ENCODE peak calls at places on chromosomes 6 and 20, in seven cellular contexts. N, O, P, W, K, J and C are unnamed samples.
A peak's percentile ranks its signal among the peaks of the same experiment; 100 is the strongest.

GRCh38 chr20:52150440-52151258 is 40.9 kb downstream of the ZFP64 start:
- DNase-seq in N (no peak), O (peak; percentile 25), P (no peak), W (peak; percentile 53), K (no peak), J (peak; percentile 26), C (peak; percentile 56)

GRCh38 chr6:73394577-73395354 is at the start of gene DDX43:
- DNase-seq in N (no peak), O (no peak), P (peak; percentile 45), W (peak; percentile 58), K (peak; percentile 65), J (no peak), C (peak; percentile 26)

GRCh38 chr6:41836022-41836659 is 48.6 kb downstream of the TOMM6 start:
- DNase-seq in N (no peak), O (no peak), P (no peak), W (no peak), K (no peak), J (peak; percentile 31), C (peak; percentile 50)

GRCh38 chr6:8940356-8940755 is 505.0 kb upstream of the SLC35B3 start:
- DNase-seq in N (no peak), O (no peak), P (no peak), W (no peak), K (no peak), J (no peak), C (no peak)

GRCh38 chr6:63649847-63650265 is 14.3 kb downstream of the PHF3 start:
- DNase-seq in N (no peak), O (no peak), P (no peak), W (no peak), K (no peak), J (no peak), C (no peak)

GRCh38 chr6:42306439-42307140 is 88.9 kb upstream of the MRPS10 start:
- DNase-seq in N (no peak), O (no peak), P (no peak), W (no peak), K (no peak), J (no peak), C (no peak)

GRCh38 chr6:34514112-34514511 is 42.0 kb downstream of the SPDEF start:
- DNase-seq in N (no peak), O (no peak), P (no peak), W (no peak), K (no peak), J (no peak), C (no peak)

GRCh38 chr6:163759542-163759941 is 345.0 kb downstream of the QKI start:
- DNase-seq in N (no peak), O (peak; percentile 34), P (no peak), W (peak; percentile 43), K (no peak), J (no peak), C (no peak)

GRCh38 chr6:130041594-130041993 is 23.2 kb downstream of the L3MBTL3 start:
- DNase-seq in N (no peak), O (no peak), P (no peak), W (no peak), K (no peak), J (no peak), C (no peak)

GRCh38 chr20:40966103-40966502 is 62.5 kb upstream of the TOP1 start:
- DNase-seq in N (peak; percentile 55), O (no peak), P (no peak), W (no peak), K (no peak), J (no peak), C (no peak)

GRCh38 chr6:154996841-154997311 is 1.8 kb downstream of the TIAM2 start:
- DNase-seq in N (no peak), O (no peak), P (no peak), W (no peak), K (no peak), J (no peak), C (no peak)

GRCh38 chr20:24783631-24784492 is 165.2 kb upstream of the CST7 start:
- DNase-seq in N (no peak), O (no peak), P (peak; percentile 38), W (no peak), K (no peak), J (no peak), C (no peak)

GRCh38 chr6:134166529-134167221 is 114.3 kb upstream of the SLC2A12 start:
- DNase-seq in N (no peak), O (peak; percentile 67), P (no peak), W (no peak), K (no peak), J (peak; percentile 46), C (peak; percentile 55)

GRCh38 chr20:17543531-17543961 is 12.4 kb upstream of the BFSP1 start:
- DNase-seq in N (no peak), O (peak; percentile 69), P (no peak), W (peak; percentile 81), K (no peak), J (peak; percentile 52), C (peak; percentile 78)

GRCh38 chr6:41097467-41098090 is 24.8 kb downstream of the NFYA start:
- DNase-seq in N (no peak), O (peak; percentile 64), P (no peak), W (peak; percentile 6), K (no peak), J (peak; percentile 88), C (peak; percentile 71)

GRCh38 chr6:166786704-166787293 is 159.7 kb upstream of the RPS6KA2 start:
- DNase-seq in N (peak; percentile 50), O (peak; percentile 56), P (no peak), W (peak; percentile 83), K (no peak), J (peak; percentile 38), C (peak; percentile 67)

GRCh38 chr20:48995599-48995998 is 50.5 kb upstream of the CSE1L start:
- DNase-seq in N (no peak), O (no peak), P (no peak), W (no peak), K (no peak), J (no peak), C (no peak)

GRCh38 chr20:8933391-8933807 is 135.5 kb upstream of the PLCB4 start:
- DNase-seq in N (no peak), O (no peak), P (no peak), W (no peak), K (no peak), J (no peak), C (no peak)

GRCh38 chr20:24106801-24107158 is 118.2 kb upstream of the GGTLC1 start:
- DNase-seq in N (no peak), O (no peak), P (no peak), W (no peak), K (no peak), J (no peak), C (no peak)

GRCh38 chr20:63264002-63264401 is 8.6 kb upstream of the ARFGAP1 start:
- DNase-seq in N (no peak), O (no peak), P (no peak), W (no peak), K (no peak), J (no peak), C (no peak)

GRCh38 chr6:116533233-116533957 is 12.1 kb downstream of the TRAPPC3L start:
- DNase-seq in N (no peak), O (no peak), P (no peak), W (no peak), K (no peak), J (no peak), C (no peak)

GRCh38 chr6:34517966-34518365 is 38.2 kb downstream of the SPDEF start:
- DNase-seq in N (no peak), O (no peak), P (no peak), W (no peak), K (no peak), J (no peak), C (no peak)

DNA sequence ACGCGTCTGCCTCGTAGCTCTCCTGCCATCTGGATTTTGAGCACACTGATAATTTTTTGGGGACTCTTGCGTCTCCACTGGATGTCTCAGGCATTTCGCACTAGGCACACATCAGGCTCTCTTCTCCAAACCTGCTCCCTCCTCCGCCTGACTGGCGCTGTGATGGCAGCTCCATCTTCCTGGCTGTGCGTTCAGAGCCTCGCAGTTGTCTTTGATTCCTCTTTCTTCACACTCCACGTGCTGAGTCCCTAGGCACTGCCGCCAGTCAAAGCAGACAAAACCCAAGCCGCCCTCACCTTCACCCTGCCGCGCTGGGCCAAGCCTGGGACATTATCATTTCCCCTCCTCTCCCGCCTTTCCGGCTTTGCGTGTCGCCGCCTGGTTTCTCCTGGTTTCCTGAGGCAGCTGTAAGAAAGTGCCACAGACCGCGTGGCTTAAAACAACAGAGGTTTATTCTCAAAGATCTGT is 778 bp downstream of the PSMG4 start:
- DNase-seq in N (no peak), O (peak; percentile 34), P (peak; percentile 49), W (peak; percentile 68), K (no peak), J (peak; percentile 54), C (peak; percentile 24)
- H3K4me3 ChIP-seq in N (peak overlapping the region; percentile 97), O (peak overlapping the region; percentile 94), P (peak overlapping the region; percentile 89), W (peak overlapping the region; percentile 85), K (peak overlapping the region; percentile 58), J (peak overlapping the region; percentile 97), C (peak overlapping the region; percentile 81)

GRCh38 chr6:143099647-143100046 is 39.0 kb downstream of the AIG1 start:
- DNase-seq in N (no peak), O (no peak), P (no peak), W (no peak), K (no peak), J (no peak), C (no peak)

GRCh38 chr6:143100429-143100828 is 39.7 kb downstream of the AIG1 start:
- DNase-seq in N (no peak), O (no peak), P (no peak), W (no peak), K (no peak), J (no peak), C (no peak)

GRCh38 chr6:143097224-143097795 is 36.6 kb downstream of the AIG1 start:
- DNase-seq in N (no peak), O (no peak), P (no peak), W (no peak), K (no peak), J (peak; percentile 28), C (no peak)

GRCh38 chr6:143096403-143096802 is 35.7 kb downstream of the AIG1 start:
- DNase-seq in N (no peak), O (no peak), P (no peak), W (no peak), K (no peak), J (no peak), C (no peak)

GRCh38 chr6:143098054-143098673 is 37.5 kb downstream of the AIG1 start:
- DNase-seq in N (no peak), O (no peak), P (no peak), W (no peak), K (no peak), J (no peak), C (no peak)
- H3K4me3 ChIP-seq in N (no peak overlapping the region), O (no peak overlapping the region), P (no peak overlapping the region), W (no peak overlapping the region), K (no peak overlapping the region), J (no peak overlapping the region), C (no peak overlapping the region)

DNA sequence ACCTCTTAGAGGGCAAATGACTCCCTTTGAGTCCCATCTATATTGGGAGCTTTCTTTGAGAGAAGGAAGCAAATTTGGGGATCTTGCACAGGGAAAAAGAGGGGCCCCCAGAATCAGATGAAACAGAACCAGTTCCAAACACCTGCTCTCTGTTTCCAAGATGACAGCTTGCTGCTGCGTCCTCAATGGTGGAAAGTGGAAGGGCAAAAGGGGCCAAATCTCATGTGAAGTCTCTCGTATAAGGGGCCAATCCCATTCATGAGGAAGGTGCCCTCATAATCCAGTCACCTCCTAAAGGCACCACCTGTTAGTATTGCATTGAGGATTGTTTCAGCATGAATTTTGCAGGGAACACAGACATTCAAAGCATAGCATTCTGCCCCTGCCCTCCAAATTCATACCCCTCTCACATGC is 483 bp upstream of the SERPINB1 start:
- DNase-seq in N (peak; percentile 77), O (no peak), P (no peak), W (no peak), K (no peak), J (no peak), C (no peak)
- H3K4me3 ChIP-seq in N (peak overlapping the region; percentile 71), O (peak overlapping the region; percentile 53), P (peak overlapping the region; percentile 78), W (peak overlapping the region; percentile 73), K (peak overlapping the region; percentile 69), J (peak overlapping the region; percentile 59), C (no peak overlapping the region)

GRCh38 chr6:68639826-68640505 is 4.9 kb downstream of the ADGRB3 start:
- DNase-seq in N (no peak), O (no peak), P (no peak), W (no peak), K (no peak), J (no peak), C (no peak)
- H3K4me3 ChIP-seq in N (peak overlapping the region; percentile 36), O (peak overlapping the region; percentile 26), P (peak overlapping the region; percentile 28), W (no peak overlapping the region), K (peak overlapping the region; percentile 18), J (no peak overlapping the region), C (peak overlapping the region; percentile 14)